ENCODE peak calls at places on chromosomes 13 and 19, in four cellular contexts. I is H1, J is GM12892, T is HepG2. K is an unnamed sample.

GRCh38 chr13:107937841-107938240 is 277.5 kb downstream of the LIG4 start:
- DNase-seq in J (no peak), I (no peak), T (no peak), K (no peak)

GRCh38 chr19:30274987-30275386 is 97.2 kb upstream of the ZNF536 start:
- DNase-seq in J (no peak), T (no peak), I (no peak), K (no peak)

GRCh38 chr19:4567584-4568071 is 8.1 kb upstream of the SEMA6B start:
- DNase-seq in T (peak; percentile 40), I (peak; percentile 99), J (no peak), K (no peak)

GRCh38 chr13:47332149-47332548 is 435.3 kb upstream of the HTR2A start:
- DNase-seq in T (no peak), J (no peak), I (no peak), K (no peak)

GRCh38 chr19:45424191-45425058 is 708 bp upstream of the ERCC1 start:
- DNase-seq in T (peak; percentile 86), I (peak; percentile 76), J (no peak), K (no peak)

GRCh38 chr19:46428278-46429141 is at the start of gene PNMA8C:
- DNase-seq in I (peak; percentile 93), T (no peak), J (peak; percentile 41), K (no peak)

GRCh38 chr19:6738726-6739389 is 622 bp upstream of the TRIP10 start:
- DNase-seq in I (peak; percentile 76), T (no peak), J (no peak), K (no peak)

GRCh38 chr19:45097776-45098520 is 5.0 kb downstream of the PPP1R37 start:
- DNase-seq in T (peak; percentile 90), J (no peak), I (no peak), K (no peak)

GRCh38 chr19:49441210-49441959 is at the start of gene SLC17A7:
- DNase-seq in J (peak; percentile 69), T (no peak), I (peak; percentile 82), K (peak; percentile 66)

GRCh38 chr13:24218977-24219376 is 58.5 kb downstream of the SPATA13 start:
- DNase-seq in T (no peak), J (no peak), I (no peak), K (no peak)

GRCh38 chr13:51811920-51812328 is 8.0 kb upstream of the DHRS12 start:
- DNase-seq in I (no peak), J (no peak), T (no peak), K (no peak)

GRCh38 chr19:35246466-35247096 is 2.2 kb upstream of the LSR start:
- DNase-seq in T (no peak), I (no peak), J (no peak), K (no peak)

GRCh38 chr19:58317481-58318072 is 9.2 kb upstream of the ZSCAN22 start:
- DNase-seq in T (no peak), I (no peak), J (no peak), K (no peak)

GRCh38 chr13:100163375-100163774 is 74.5 kb downstream of the PCCA start:
- DNase-seq in J (no peak), T (no peak), I (no peak), K (no peak)

GRCh38 chr13:113636266-113636963 is 21.6 kb downstream of the ATP4B start:
- DNase-seq in I (no peak), T (no peak), J (no peak), K (no peak)

GRCh38 chr19:45075215-45076028 is 856 bp downstream of the ZNF296 start:
- DNase-seq in J (peak; percentile 95), T (peak; percentile 39), I (peak; percentile 80), K (peak; percentile 82)

GRCh38 chr19:10517361-10517759 is at the start of gene S1PR5:
- DNase-seq in I (no peak), J (no peak), T (no peak), K (no peak)

GRCh38 chr19:4409123-4409933 is 6.9 kb downstream of the CHAF1A start:
- DNase-seq in J (no peak), T (no peak), I (peak; percentile 73), K (no peak)

GRCh38 chr19:19602136-19602712 is 16.3 kb downstream of the PBX4 start:
- DNase-seq in T (peak; percentile 40), J (no peak), I (no peak), K (no peak)

GRCh38 chr19:3506384-3507340 is 551 bp downstream of the FZR1 start:
- DNase-seq in I (no peak), J (no peak), T (no peak), K (no peak)

DNA sequence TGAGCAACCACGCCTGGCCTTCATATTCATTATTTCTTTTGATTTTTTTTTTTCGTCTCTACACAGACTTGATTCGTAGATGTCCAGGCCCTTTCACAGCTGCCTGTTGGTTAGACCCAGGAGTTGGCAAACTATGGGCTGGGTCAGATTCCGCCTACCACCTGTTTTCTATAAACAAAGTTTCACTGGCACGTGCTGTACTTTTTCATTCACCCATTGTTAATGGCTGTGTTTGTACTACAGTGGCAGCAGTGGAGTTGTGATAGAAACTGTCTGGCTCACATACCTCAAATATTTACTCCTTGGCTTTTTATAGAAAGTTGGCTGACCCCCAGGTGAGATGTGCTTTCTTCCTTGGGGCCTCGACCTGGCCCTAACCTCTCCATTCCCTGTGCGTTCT is 72.9 kb upstream of the TEX29 start:
- DNase-seq in T (peak; percentile 36), J (no peak), I (peak; percentile 17), K (no peak)
- TF ChIP-seq TAF1 in T (no peak), J (no peak), I (no peak), K (no peak)

DNA sequence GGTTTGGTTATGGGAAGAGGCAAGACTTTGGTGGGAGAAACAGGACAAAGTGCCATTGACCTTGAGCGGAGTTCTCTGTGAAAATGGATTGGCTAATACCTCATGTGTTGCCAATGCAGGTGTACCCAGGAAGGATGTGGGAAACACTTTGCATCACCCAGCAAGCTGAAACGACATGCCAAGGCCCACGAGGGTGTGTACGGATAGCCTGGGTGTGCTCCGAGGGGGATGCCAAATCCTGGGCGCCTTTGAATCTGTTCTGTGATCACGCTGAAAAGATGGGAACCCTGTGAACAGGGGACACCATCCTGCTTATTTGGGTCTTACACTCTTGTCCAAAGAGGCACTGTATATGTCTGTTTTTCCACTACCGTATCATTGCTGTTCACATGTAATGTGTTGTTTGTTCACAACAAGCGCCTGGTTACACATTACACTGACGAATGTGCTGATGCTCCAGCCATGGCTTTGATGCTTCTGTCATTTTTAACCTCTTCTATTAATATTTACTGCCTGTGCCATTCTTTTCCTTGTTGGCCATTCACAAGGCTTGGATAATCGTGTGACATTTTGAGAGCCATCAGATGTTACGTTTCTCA is 8.3 kb downstream of the GTF3A start:
- DNase-seq in J (no peak), T (no peak), I (no peak), K (no peak)
- TF ChIP-seq TAF1 in J (no peak), T (no peak), I (no peak), K (no peak)

GRCh38 chr19:17564783-17565182 is 9.3 kb downstream of the COLGALT1 start:
- DNase-seq in J (no peak), I (no peak), T (no peak), K (no peak)
- TF ChIP-seq TAF1 in J (no peak), I (no peak), T (no peak), K (no peak)

GRCh38 chr19:8614455-8614854 is 3.9 kb upstream of the ADAMTS10 start:
- DNase-seq in J (no peak), T (no peak), I (no peak), K (no peak)
- TF ChIP-seq TAF1 in J (no peak), T (no peak), I (no peak), K (no peak)

GRCh38 chr13:73835138-73835721 is 299.0 kb downstream of the KLF12 start:
- DNase-seq in I (no peak), T (peak; percentile 39), J (no peak), K (no peak)
- TF ChIP-seq TAF1 in I (no peak), T (no peak), J (no peak), K (no peak)

K was measured in GM12891.